ENCODE peak calls at places on chromosomes 13 and 19, in ten cellular contexts. X is PC-3, Z is body of pancreas, K is cardiac muscle cell, I is GM23338, E is H9, D is PC-9, L is tibial artery, P is spleen, W is lower lobe of right lung. T is an unnamed sample. For H3K4me1, the result is how much of the 10 kb centered on the place peaks cover.

GRCh38 chr19:18637644-18638630 is 1.1 kb downstream of the KLHL26 start:
- DNase-seq in X (peak), Z (peak), K (no peak), I (peak), E (no peak), D (peak), L (no peak), P (no peak), W (no peak), T (no peak)

GRCh38 chr13:113034451-113035208 is 65.6 kb downstream of the MCF2L start:
- DNase-seq in X (peak), Z (peak), K (peak), I (peak), E (peak), D (peak), L (peak), P (no peak), W (no peak), T (no peak)

GRCh38 chr13:19695829-19696228 is 62.4 kb downstream of the MPHOSPH8 start:
- DNase-seq in X (no peak), Z (no peak), K (no peak), I (peak), E (no peak), D (no peak), L (no peak), P (no peak), W (no peak), T (no peak)

GRCh38 chr13:111116830-111117229 is 1.7 kb downstream of the ARHGEF7 start:
- DNase-seq in X (no peak), Z (no peak), K (peak), I (no peak), E (no peak), D (no peak), L (no peak), P (no peak), W (no peak), T (no peak)

GRCh38 chr13:20860844-20861243 is 41.7 kb downstream of the XPO4 start:
- DNase-seq in X (no peak), Z (no peak), K (no peak), I (no peak), E (no peak), D (no peak), L (no peak), P (no peak), W (no peak), T (no peak)

GRCh38 chr19:35247526-35248309 is 1.1 kb upstream of the LSR start:
- DNase-seq in X (peak), Z (peak), K (no peak), I (peak), E (peak), D (peak), L (no peak), P (peak), W (peak), T (peak)

GRCh38 chr13:49308104-49308875 is 60.6 kb downstream of the CDADC1 start:
- DNase-seq in X (no peak), Z (peak), K (peak), I (no peak), E (no peak), D (no peak), L (peak), P (no peak), W (peak), T (peak)

GRCh38 chr13:94993608-94994007 is 281.3 kb upstream of the SOX21 start:
- DNase-seq in X (no peak), Z (no peak), K (peak), I (no peak), E (no peak), D (no peak), L (no peak), P (no peak), W (no peak), T (no peak)

GRCh38 chr13:79988573-79988972 is 352.4 kb downstream of the SPRY2 start:
- DNase-seq in X (peak), Z (no peak), K (peak), I (no peak), E (no peak), D (no peak), L (no peak), P (no peak), W (no peak), T (peak)

GRCh38 chr19:920051-920857 is 3.1 kb downstream of the KISS1R start:
- DNase-seq in X (peak), Z (no peak), K (peak), I (peak), E (no peak), D (no peak), L (no peak), P (peak), W (no peak), T (no peak)

GRCh38 chr13:94914829-94915228 is 202.5 kb upstream of the SOX21 start:
- DNase-seq in X (no peak), Z (no peak), K (no peak), I (no peak), E (no peak), D (no peak), L (no peak), P (no peak), W (no peak), T (no peak)

GRCh38 chr13:113152894-113153809 is 5.3 kb upstream of the PROZ start:
- DNase-seq in X (peak), Z (peak), K (peak), I (peak), E (peak), D (no peak), L (peak), P (peak), W (peak), T (peak)

GRCh38 chr19:34960103-34960805 is 3.8 kb downstream of the ZNF792 start:
- DNase-seq in X (peak), Z (no peak), K (peak), I (no peak), E (no peak), D (peak), L (no peak), P (peak), W (no peak), T (no peak)

GRCh38 chr13:113825851-113826250 is 38.0 kb downstream of the GAS6 start:
- DNase-seq in X (no peak), Z (no peak), K (no peak), I (no peak), E (no peak), D (no peak), L (no peak), P (no peak), W (no peak), T (no peak)

GRCh38 chr19:2503521-2504109 is 27.7 kb downstream of the GADD45B start:
- DNase-seq in X (peak), Z (no peak), K (peak), I (no peak), E (no peak), D (peak), L (no peak), P (no peak), W (peak), T (peak)

GRCh38 chr13:53422415-53422814 is 393.8 kb downstream of the OLFM4 start:
- DNase-seq in X (no peak), Z (no peak), K (no peak), I (no peak), E (no peak), D (no peak), L (no peak), P (no peak), W (no peak), T (no peak)

GRCh38 chr13:53417601-53418000 is 389.0 kb downstream of the OLFM4 start:
- DNase-seq in X (no peak), Z (no peak), K (no peak), I (no peak), E (no peak), D (no peak), L (no peak), P (no peak), W (no peak), T (no peak)
- TF ChIP-seq CTCF in X (no peak), Z (no peak), K (no peak), I (no peak), E (no peak), D (no peak), L (no peak), P (no peak), W (no peak), T (no peak)

DNA sequence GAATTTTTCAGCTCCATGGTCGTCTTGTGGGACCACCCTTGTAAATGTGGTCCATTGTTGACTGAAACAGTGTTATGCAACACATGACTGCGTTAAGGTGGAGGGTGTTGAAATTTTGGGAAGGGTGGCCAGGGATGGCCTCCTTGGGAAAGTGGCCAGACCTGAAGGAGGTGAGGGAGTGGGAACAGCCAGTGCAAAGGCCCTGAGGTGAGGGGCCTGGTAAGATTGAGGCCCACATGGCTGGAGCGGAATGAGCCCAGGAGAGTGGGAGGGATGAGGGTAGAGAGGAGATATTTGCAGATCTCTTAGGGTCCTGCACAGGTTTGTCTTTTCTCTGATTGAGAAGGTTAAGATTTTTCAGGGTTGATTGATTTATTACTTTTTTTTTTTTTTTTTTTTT is 18.2 kb downstream of the SIPA1L3 start:
- DNase-seq in X (no peak), Z (no peak), K (no peak), I (no peak), E (no peak), D (no peak), L (no peak), P (no peak), W (no peak), T (no peak)
- H3K4me1 ChIP-seq in X (under half), Z (under half), K (under half), I (under half), E (under half), D (under half), L (under half), P (under half), W (under half), T (under half)

GRCh38 chr19:45607071-45608029 is 5.3 kb upstream of the GPR4 start:
- DNase-seq in X (peak), Z (peak), K (peak), I (peak), E (peak), D (peak), L (peak), P (peak), W (peak), T (no peak)
- H3K27ac ChIP-seq in X (peak), Z (peak), K (no peak), I (peak), E (no peak), D (no peak), L (no peak), P (peak), W (peak), T (peak)

GRCh38 chr19:15562861-15563260 is 52.2 kb upstream of the CYP4F8 start:
- DNase-seq in X (peak), Z (peak), K (peak), I (no peak), E (no peak), D (peak), L (no peak), P (no peak), W (no peak), T (no peak)
- TF ChIP-seq CTCF in X (no peak), Z (no peak), K (no peak), I (no peak), E (no peak), D (no peak), L (no peak), P (no peak), W (no peak), T (no peak)